ENCODE peak calls at places on chromosomes 3 and 15, in seven cellular contexts. One of them, this sample, is unnamed.
A peak's percentile ranks its signal among the peaks of the same experiment; 100 is the strongest.

GRCh38 chr15:33188654-33189257 is 5.8 kb downstream of the FMN1 start:
- DNase-seq in CD8-positive, alpha-beta memory T cell: no peak
- DNase-seq in fibroblast of lung: no peak
- DNase-seq in CD8-positive, alpha-beta T cell: no peak
- DNase-seq in cardiac muscle cell: no peak
- DNase-seq in A549: no peak
- DNase-seq in CD4-positive, CD25-positive, alpha-beta regulatory T cell: no peak
- DNase-seq in this sample: no peak

GRCh38 chr3:48119495-48120193 is 68.6 kb downstream of the CDC25A start:
- DNase-seq in CD8-positive, alpha-beta memory T cell: no peak
- DNase-seq in fibroblast of lung: peak; percentile 75
- DNase-seq in CD8-positive, alpha-beta T cell: no peak
- DNase-seq in cardiac muscle cell: peak; percentile 75
- DNase-seq in A549: no peak
- DNase-seq in CD4-positive, CD25-positive, alpha-beta regulatory T cell: no peak
- DNase-seq in this sample: no peak

GRCh38 chr3:123632161-123632655 is 47.4 kb upstream of the HACD2 start:
- DNase-seq in CD8-positive, alpha-beta memory T cell: no peak
- DNase-seq in fibroblast of lung: peak; percentile 89
- DNase-seq in CD8-positive, alpha-beta T cell: no peak
- DNase-seq in cardiac muscle cell: peak; percentile 86
- DNase-seq in A549: peak; percentile 30
- DNase-seq in CD4-positive, CD25-positive, alpha-beta regulatory T cell: no peak
- DNase-seq in this sample: no peak

GRCh38 chr3:127472506-127472905 is 118.0 kb downstream of the TPRA1 start:
- DNase-seq in CD8-positive, alpha-beta memory T cell: no peak
- DNase-seq in fibroblast of lung: no peak
- DNase-seq in CD8-positive, alpha-beta T cell: no peak
- DNase-seq in cardiac muscle cell: no peak
- DNase-seq in A549: no peak
- DNase-seq in CD4-positive, CD25-positive, alpha-beta regulatory T cell: no peak
- DNase-seq in this sample: no peak

GRCh38 chr3:12830785-12831581 is 10.4 kb downstream of the RPL32 start:
- DNase-seq in CD8-positive, alpha-beta memory T cell: no peak
- DNase-seq in fibroblast of lung: no peak
- DNase-seq in CD8-positive, alpha-beta T cell: no peak
- DNase-seq in cardiac muscle cell: no peak
- DNase-seq in A549: no peak
- DNase-seq in CD4-positive, CD25-positive, alpha-beta regulatory T cell: no peak
- DNase-seq in this sample: no peak

GRCh38 chr3:37200141-37200540 is 25.8 kb upstream of the LRRFIP2 start:
- DNase-seq in CD8-positive, alpha-beta memory T cell: no peak
- DNase-seq in fibroblast of lung: no peak
- DNase-seq in CD8-positive, alpha-beta T cell: no peak
- DNase-seq in cardiac muscle cell: no peak
- DNase-seq in A549: no peak
- DNase-seq in CD4-positive, CD25-positive, alpha-beta regulatory T cell: no peak
- DNase-seq in this sample: no peak

GRCh38 chr3:148223266-148223665 is 474.4 kb upstream of the AGTR1 start:
- DNase-seq in CD8-positive, alpha-beta memory T cell: no peak
- DNase-seq in fibroblast of lung: no peak
- DNase-seq in CD8-positive, alpha-beta T cell: no peak
- DNase-seq in cardiac muscle cell: no peak
- DNase-seq in A549: no peak
- DNase-seq in CD4-positive, CD25-positive, alpha-beta regulatory T cell: no peak
- DNase-seq in this sample: no peak

GRCh38 chr15:41647269-41647668 is 12.9 kb upstream of the MGA start:
- DNase-seq in CD8-positive, alpha-beta memory T cell: no peak
- DNase-seq in fibroblast of lung: no peak
- DNase-seq in CD8-positive, alpha-beta T cell: no peak
- DNase-seq in cardiac muscle cell: no peak
- DNase-seq in A549: no peak
- DNase-seq in CD4-positive, CD25-positive, alpha-beta regulatory T cell: no peak
- DNase-seq in this sample: no peak

GRCh38 chr3:107271787-107272387 is 105.4 kb upstream of the CCDC54 start:
- DNase-seq in CD8-positive, alpha-beta memory T cell: no peak
- DNase-seq in fibroblast of lung: peak; percentile 70
- DNase-seq in CD8-positive, alpha-beta T cell: no peak
- DNase-seq in cardiac muscle cell: peak; percentile 55
- DNase-seq in A549: peak; percentile 41
- DNase-seq in CD4-positive, CD25-positive, alpha-beta regulatory T cell: peak; percentile 35
- DNase-seq in this sample: no peak

GRCh38 chr3:120795959-120796358 is 53.4 kb downstream of the GTF2E1 start:
- DNase-seq in CD8-positive, alpha-beta memory T cell: no peak
- DNase-seq in fibroblast of lung: no peak
- DNase-seq in CD8-positive, alpha-beta T cell: no peak
- DNase-seq in cardiac muscle cell: no peak
- DNase-seq in A549: peak; percentile 37
- DNase-seq in CD4-positive, CD25-positive, alpha-beta regulatory T cell: no peak
- DNase-seq in this sample: no peak

DNA sequence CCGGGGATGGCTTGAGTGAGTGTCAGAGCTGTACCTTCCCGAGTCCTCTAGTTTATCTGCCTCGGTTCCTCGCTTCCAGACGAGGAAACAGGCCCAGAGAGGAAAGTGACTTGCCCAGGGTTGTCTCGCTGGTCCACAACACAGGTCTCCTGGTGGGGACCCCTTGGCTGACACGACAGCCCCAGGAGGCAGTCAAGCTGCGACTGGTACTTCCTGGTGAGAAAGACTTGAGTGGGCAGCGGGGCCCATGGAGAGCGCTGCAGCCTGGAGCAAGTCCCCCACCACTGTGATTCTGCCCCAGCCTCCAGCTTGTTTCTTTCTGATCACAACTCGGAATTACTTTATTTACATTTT is 600 bp upstream of the CHRNA5 start:
- DNase-seq in CD8-positive, alpha-beta memory T cell: no peak
- DNase-seq in fibroblast of lung: no peak
- DNase-seq in CD8-positive, alpha-beta T cell: no peak
- DNase-seq in cardiac muscle cell: no peak
- DNase-seq in A549: no peak
- DNase-seq in CD4-positive, CD25-positive, alpha-beta regulatory T cell: no peak
- DNase-seq in this sample: no peak
- H3K4me3 ChIP-seq in CD8-positive, alpha-beta memory T cell: peak overlapping the region; percentile 66
- H3K4me3 ChIP-seq in fibroblast of lung: peak overlapping the region; percentile 57
- H3K4me3 ChIP-seq in CD8-positive, alpha-beta T cell: peak overlapping the region; percentile 71
- H3K4me3 ChIP-seq in cardiac muscle cell: no peak overlapping the region
- H3K4me3 ChIP-seq in A549: peak overlapping the region; percentile 73
- H3K4me3 ChIP-seq in CD4-positive, CD25-positive, alpha-beta regulatory T cell: peak overlapping the region; percentile 41
- H3K4me3 ChIP-seq in this sample: peak overlapping the region; percentile 36

GRCh38 chr15:95457520-95457919 is 873.0 kb upstream of the NR2F2 start:
- DNase-seq in CD8-positive, alpha-beta memory T cell: no peak
- DNase-seq in fibroblast of lung: no peak
- DNase-seq in CD8-positive, alpha-beta T cell: no peak
- DNase-seq in cardiac muscle cell: peak; percentile 82
- DNase-seq in A549: no peak
- DNase-seq in CD4-positive, CD25-positive, alpha-beta regulatory T cell: no peak
- DNase-seq in this sample: no peak
- H3K9me3 ChIP-seq in CD8-positive, alpha-beta memory T cell: no peaks in the 10 kb centered on the region
- H3K9me3 ChIP-seq in fibroblast of lung: no peaks in the 10 kb centered on the region
- H3K9me3 ChIP-seq in CD8-positive, alpha-beta T cell: no peaks in the 10 kb centered on the region
- H3K9me3 ChIP-seq in cardiac muscle cell: no peaks in the 10 kb centered on the region
- H3K9me3 ChIP-seq in A549: no peaks in the 10 kb centered on the region
- H3K9me3 ChIP-seq in CD4-positive, CD25-positive, alpha-beta regulatory T cell: no peaks in the 10 kb centered on the region
- H3K9me3 ChIP-seq in this sample: no peaks in the 10 kb centered on the region

GRCh38 chr3:8503871-8504610 is 2.4 kb downstream of the LMCD1 start:
- DNase-seq in CD8-positive, alpha-beta memory T cell: no peak
- DNase-seq in fibroblast of lung: no peak
- DNase-seq in CD8-positive, alpha-beta T cell: no peak
- DNase-seq in cardiac muscle cell: peak; percentile 57
- DNase-seq in A549: peak; percentile 42
- DNase-seq in CD4-positive, CD25-positive, alpha-beta regulatory T cell: peak; percentile 23
- DNase-seq in this sample: no peak

GRCh38 chr3:8501388-8502131 is at the start of gene LMCD1:
- DNase-seq in CD8-positive, alpha-beta memory T cell: peak; percentile 84
- DNase-seq in fibroblast of lung: peak; percentile 95
- DNase-seq in CD8-positive, alpha-beta T cell: peak; percentile 69
- DNase-seq in cardiac muscle cell: peak; percentile 98
- DNase-seq in A549: peak; percentile 97
- DNase-seq in CD4-positive, CD25-positive, alpha-beta regulatory T cell: peak; percentile 91
- DNase-seq in this sample: peak; percentile 90

GRCh38 chr3:8505621-8506020 is 4.0 kb downstream of the LMCD1 start:
- DNase-seq in CD8-positive, alpha-beta memory T cell: no peak
- DNase-seq in fibroblast of lung: no peak
- DNase-seq in CD8-positive, alpha-beta T cell: no peak
- DNase-seq in cardiac muscle cell: no peak
- DNase-seq in A549: no peak
- DNase-seq in CD4-positive, CD25-positive, alpha-beta regulatory T cell: no peak
- DNase-seq in this sample: no peak

GRCh38 chr3:8504611-8504973 is 3.0 kb downstream of the LMCD1 start:
- DNase-seq in CD8-positive, alpha-beta memory T cell: no peak
- DNase-seq in fibroblast of lung: no peak
- DNase-seq in CD8-positive, alpha-beta T cell: no peak
- DNase-seq in cardiac muscle cell: no peak
- DNase-seq in A549: no peak
- DNase-seq in CD4-positive, CD25-positive, alpha-beta regulatory T cell: no peak
- DNase-seq in this sample: no peak

DNA sequence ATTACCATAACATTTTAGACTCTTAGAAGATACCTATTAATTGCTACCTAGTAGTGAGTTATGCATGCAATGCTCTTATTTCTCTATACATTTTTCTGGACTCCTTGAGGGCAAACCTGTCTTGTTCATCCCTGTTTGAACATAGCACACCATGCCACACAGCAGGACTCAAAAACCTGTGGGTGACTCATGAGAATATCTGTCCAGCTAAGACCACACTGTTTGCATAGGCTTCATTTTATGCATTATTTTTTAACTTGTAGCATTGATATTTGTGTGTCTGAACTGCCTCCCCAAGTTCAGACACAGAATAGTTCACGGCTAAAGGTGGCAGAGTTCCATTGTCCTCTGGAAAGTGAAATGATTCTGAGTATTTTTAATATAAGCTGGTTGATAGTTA is 1.8 kb downstream of the LMCD1 start:
- DNase-seq in CD8-positive, alpha-beta memory T cell: no peak
- DNase-seq in fibroblast of lung: no peak
- DNase-seq in CD8-positive, alpha-beta T cell: no peak
- DNase-seq in cardiac muscle cell: no peak
- DNase-seq in A549: peak; percentile 57
- DNase-seq in CD4-positive, CD25-positive, alpha-beta regulatory T cell: no peak
- DNase-seq in this sample: no peak
- H3K4me1 ChIP-seq in CD8-positive, alpha-beta memory T cell: peaks cover 3% of the 10 kb centered on the region
- H3K4me1 ChIP-seq in fibroblast of lung: peaks cover 31% of the 10 kb centered on the region
- H3K4me1 ChIP-seq in CD8-positive, alpha-beta T cell: peaks cover 7% of the 10 kb centered on the region
- H3K4me1 ChIP-seq in cardiac muscle cell: peaks cover 26% of the 10 kb centered on the region
- H3K4me1 ChIP-seq in A549: peaks cover 73% of the 10 kb centered on the region
- H3K4me1 ChIP-seq in CD4-positive, CD25-positive, alpha-beta regulatory T cell: peaks cover 40% of the 10 kb centered on the region
- H3K4me1 ChIP-seq in this sample: no peaks in the 10 kb centered on the region

GRCh38 chr3:4984511-4984864 is 5.3 kb downstream of the BHLHE40 start:
- DNase-seq in CD8-positive, alpha-beta memory T cell: no peak
- DNase-seq in fibroblast of lung: no peak
- DNase-seq in CD8-positive, alpha-beta T cell: no peak
- DNase-seq in cardiac muscle cell: no peak
- DNase-seq in A549: peak; percentile 58
- DNase-seq in CD4-positive, CD25-positive, alpha-beta regulatory T cell: no peak
- DNase-seq in this sample: no peak
- H3K4me3 ChIP-seq in CD8-positive, alpha-beta memory T cell: peak overlapping the region; percentile 47
- H3K4me3 ChIP-seq in fibroblast of lung: peak overlapping the region; percentile 97
- H3K4me3 ChIP-seq in CD8-positive, alpha-beta T cell: peak overlapping the region; percentile 27
- H3K4me3 ChIP-seq in cardiac muscle cell: no peak overlapping the region
- H3K4me3 ChIP-seq in A549: peak overlapping the region; percentile 88
- H3K4me3 ChIP-seq in CD4-positive, CD25-positive, alpha-beta regulatory T cell: no peak overlapping the region
- H3K4me3 ChIP-seq in this sample: peak overlapping the region; percentile 8

GRCh38 chr15:25189551-25189950 is 234.8 kb downstream of the SNRPN start:
- DNase-seq in CD8-positive, alpha-beta memory T cell: no peak
- DNase-seq in fibroblast of lung: no peak
- DNase-seq in CD8-positive, alpha-beta T cell: no peak
- DNase-seq in cardiac muscle cell: no peak
- DNase-seq in A549: no peak
- DNase-seq in CD4-positive, CD25-positive, alpha-beta regulatory T cell: no peak
- DNase-seq in this sample: no peak

GRCh38 chr15:25188051-25188450 is 233.3 kb downstream of the SNRPN start:
- DNase-seq in CD8-positive, alpha-beta memory T cell: no peak
- DNase-seq in fibroblast of lung: no peak
- DNase-seq in CD8-positive, alpha-beta T cell: no peak
- DNase-seq in cardiac muscle cell: no peak
- DNase-seq in A549: no peak
- DNase-seq in CD4-positive, CD25-positive, alpha-beta regulatory T cell: no peak
- DNase-seq in this sample: no peak

GRCh38 chr15:25186411-25186810 is 231.6 kb downstream of the SNRPN start:
- DNase-seq in CD8-positive, alpha-beta memory T cell: peak; percentile 4
- DNase-seq in fibroblast of lung: no peak
- DNase-seq in CD8-positive, alpha-beta T cell: no peak
- DNase-seq in cardiac muscle cell: no peak
- DNase-seq in A549: no peak
- DNase-seq in CD4-positive, CD25-positive, alpha-beta regulatory T cell: no peak
- DNase-seq in this sample: no peak

GRCh38 chr15:25186906-25187645 is 232.3 kb downstream of the SNRPN start:
- DNase-seq in CD8-positive, alpha-beta memory T cell: peak; percentile 39
- DNase-seq in fibroblast of lung: no peak
- DNase-seq in CD8-positive, alpha-beta T cell: no peak
- DNase-seq in cardiac muscle cell: no peak
- DNase-seq in A549: no peak
- DNase-seq in CD4-positive, CD25-positive, alpha-beta regulatory T cell: no peak
- DNase-seq in this sample: no peak

DNA sequence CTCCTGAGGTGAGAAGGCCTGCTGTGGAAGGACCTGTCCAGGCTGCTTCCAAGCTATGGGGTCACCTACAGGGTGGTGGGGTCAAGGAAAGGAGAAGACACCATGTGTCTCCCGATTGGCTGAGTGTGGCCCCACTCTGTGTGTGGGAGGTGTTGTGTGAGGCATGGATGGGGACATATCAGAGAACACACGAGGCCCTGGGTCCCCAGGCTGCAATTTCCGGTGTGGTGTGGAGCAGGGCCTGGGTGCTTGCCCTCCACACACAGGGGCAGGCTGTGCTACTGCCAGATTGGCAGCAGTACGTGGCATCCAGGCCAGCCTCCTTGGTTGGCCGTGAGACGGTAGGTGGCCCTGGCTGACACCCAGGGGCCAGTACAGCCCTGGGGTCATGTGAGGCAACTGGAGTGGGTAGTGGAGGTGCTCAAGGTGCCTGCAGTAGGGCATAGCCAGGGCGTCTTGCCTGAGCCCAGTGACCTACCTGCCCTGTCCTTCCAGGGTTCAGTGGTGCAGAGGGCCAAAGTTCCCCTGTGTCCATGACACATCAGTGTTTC is 233.8 kb downstream of the SNRPN start:
- DNase-seq in CD8-positive, alpha-beta memory T cell: no peak
- DNase-seq in fibroblast of lung: no peak
- DNase-seq in CD8-positive, alpha-beta T cell: no peak
- DNase-seq in cardiac muscle cell: no peak
- DNase-seq in A549: no peak
- DNase-seq in CD4-positive, CD25-positive, alpha-beta regulatory T cell: no peak
- DNase-seq in this sample: no peak
- H3K9me3 ChIP-seq in CD8-positive, alpha-beta memory T cell: no peaks in the 10 kb centered on the region
- H3K9me3 ChIP-seq in fibroblast of lung: no peaks in the 10 kb centered on the region
- H3K9me3 ChIP-seq in CD8-positive, alpha-beta T cell: no peaks in the 10 kb centered on the region
- H3K9me3 ChIP-seq in cardiac muscle cell: no peaks in the 10 kb centered on the region
- H3K9me3 ChIP-seq in A549: no peaks in the 10 kb centered on the region
- H3K9me3 ChIP-seq in CD4-positive, CD25-positive, alpha-beta regulatory T cell: peaks cover 52% of the 10 kb centered on the region
- H3K9me3 ChIP-seq in this sample: peaks cover 5% of the 10 kb centered on the region

DNA sequence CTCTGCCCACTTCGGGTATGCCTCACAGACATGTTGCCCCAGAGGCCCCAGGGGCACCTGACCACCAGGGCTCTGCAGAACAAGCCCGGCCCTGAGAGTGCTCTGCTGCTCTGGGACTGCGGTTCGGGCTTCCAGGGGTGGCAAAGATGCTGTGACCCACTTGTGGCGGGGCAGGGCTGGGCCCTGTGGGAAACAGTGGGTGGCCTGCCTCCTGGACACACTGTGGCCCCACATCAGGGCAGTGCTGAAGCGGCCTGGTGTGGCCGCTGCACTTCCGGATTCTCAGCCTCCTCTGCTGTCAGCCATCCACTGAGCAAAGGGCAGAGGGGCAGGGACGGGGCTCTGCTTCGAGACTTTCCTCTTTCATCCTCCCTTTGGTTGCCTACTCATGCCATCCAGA is 26.5 kb upstream of the PLXND1 start:
- DNase-seq in CD8-positive, alpha-beta memory T cell: no peak
- DNase-seq in fibroblast of lung: no peak
- DNase-seq in CD8-positive, alpha-beta T cell: no peak
- DNase-seq in cardiac muscle cell: no peak
- DNase-seq in A549: no peak
- DNase-seq in CD4-positive, CD25-positive, alpha-beta regulatory T cell: no peak
- DNase-seq in this sample: no peak
- H3K4me1 ChIP-seq in CD8-positive, alpha-beta memory T cell: peaks cover 2% of the 10 kb centered on the region
- H3K4me1 ChIP-seq in fibroblast of lung: no peaks in the 10 kb centered on the region
- H3K4me1 ChIP-seq in CD8-positive, alpha-beta T cell: peaks cover 3% of the 10 kb centered on the region
- H3K4me1 ChIP-seq in cardiac muscle cell: peaks cover 3% of the 10 kb centered on the region
- H3K4me1 ChIP-seq in A549: peaks cover 10% of the 10 kb centered on the region
- H3K4me1 ChIP-seq in CD4-positive, CD25-positive, alpha-beta regulatory T cell: peaks cover 2% of the 10 kb centered on the region
- H3K4me1 ChIP-seq in this sample: no peaks in the 10 kb centered on the region